ENCODE peak calls at places on chromosomes 3 and 15, in nine cellular contexts. D, P, H, B, I, N, S, J and O are unnamed samples.

GRCh38 chr3:11290743-11291680 is 18.8 kb downstream of the ATG7 start:
- DNase-seq in S (peak), J (no peak), H (no peak), I (no peak), N (peak), P (no peak), B (no peak), D (no peak), O (no peak)

GRCh38 chr3:170614214-170614966 is 28.5 kb upstream of the SLC7A14 start:
- DNase-seq in J (no peak), S (peak), I (no peak), P (peak), N (peak), D (no peak), B (peak), H (no peak), O (peak)

GRCh38 chr3:158347966-158348365 is 223.0 kb upstream of the MLF1 start:
- DNase-seq in B (no peak), H (no peak), J (no peak), N (peak), P (no peak), I (no peak), S (no peak), D (no peak), O (no peak)

GRCh38 chr3:130316164-130316563 is 29.3 kb upstream of the COL6A5 start:
- DNase-seq in H (no peak), B (no peak), D (no peak), N (peak), J (peak), S (peak), I (no peak), P (no peak), O (no peak)

GRCh38 chr3:182490601-182491485 is 302.5 kb upstream of the ATP11B start:
- DNase-seq in B (no peak), N (peak), D (no peak), H (no peak), S (peak), P (peak), I (no peak), J (peak), O (peak)

GRCh38 chr15:52695146-52695545 is 16.0 kb upstream of the ATOSA start:
- DNase-seq in J (no peak), S (no peak), H (no peak), N (no peak), I (no peak), P (no peak), D (no peak), B (no peak), O (no peak)

GRCh38 chr3:110995461-110996226 is 76.0 kb upstream of the NECTIN3 start:
- DNase-seq in J (no peak), S (peak), I (no peak), P (no peak), B (no peak), H (no peak), N (peak), D (no peak), O (no peak)

GRCh38 chr3:141894524-141895176 is 18.2 kb downstream of the ATP1B3 start:
- DNase-seq in S (peak), B (no peak), H (no peak), J (no peak), I (no peak), N (peak), P (no peak), D (no peak), O (peak)

GRCh38 chr3:41574900-41575299 is 375.6 kb downstream of the CTNNB1 start:
- DNase-seq in J (no peak), H (no peak), I (no peak), B (no peak), P (no peak), N (no peak), D (no peak), S (peak), O (no peak)

GRCh38 chr3:118089563-118089962 is 945.1 kb downstream of the IGSF11 start:
- DNase-seq in J (no peak), H (no peak), P (no peak), D (no peak), N (peak), B (no peak), S (peak), I (no peak), O (peak)

GRCh38 chr3:12180218-12180617 is 21.5 kb upstream of the TIMP4 start:
- DNase-seq in N (peak), D (peak), B (peak), J (peak), P (peak), H (no peak), I (peak), S (peak), O (no peak)

GRCh38 chr3:9908286-9908685 is 5.6 kb downstream of the IL17RE start:
- DNase-seq in I (no peak), P (no peak), S (no peak), J (no peak), D (no peak), H (no peak), N (no peak), B (no peak), O (no peak)

GRCh38 chr3:148723591-148723990 is 25.9 kb downstream of the AGTR1 start:
- DNase-seq in S (peak), B (no peak), P (no peak), N (peak), H (no peak), I (no peak), D (no peak), J (no peak), O (no peak)

GRCh38 chr3:16427309-16427965 is 86.1 kb downstream of the RFTN1 start:
- DNase-seq in N (peak), D (no peak), P (no peak), I (no peak), J (no peak), S (peak), B (peak), H (no peak), O (no peak)

GRCh38 chr3:14472471-14473351 is 67.4 kb downstream of the GRIP2 start:
- DNase-seq in B (no peak), I (peak), J (peak), H (no peak), P (no peak), D (no peak), N (peak), S (peak), O (peak)

GRCh38 chr3:114336122-114336697 is 42.4 kb downstream of the TIGIT start:
- DNase-seq in B (no peak), P (no peak), D (no peak), I (no peak), S (peak), N (peak), H (no peak), J (no peak), O (no peak)

GRCh38 chr15:80984856-80985255 is 4.8 kb downstream of the MESD start:
- DNase-seq in N (no peak), I (no peak), B (peak), P (no peak), H (no peak), J (no peak), S (no peak), D (no peak), O (no peak)

GRCh38 chr3:10380906-10381795 is 60.2 kb upstream of the SEC13 start:
- DNase-seq in P (no peak), B (no peak), J (no peak), N (no peak), I (no peak), S (peak), D (no peak), H (no peak), O (no peak)

GRCh38 chr3:98612587-98612986 is 19.2 kb upstream of the CPOX start:
- DNase-seq in I (peak), B (no peak), N (no peak), P (no peak), H (peak), S (no peak), D (no peak), J (no peak), O (no peak)

GRCh38 chr3:48695113-48695753 is 9.5 kb upstream of the NCKIPSD start:
- DNase-seq in N (peak), B (peak), H (no peak), D (peak), J (peak), P (no peak), S (peak), I (no peak), O (peak)

GRCh38 chr3:170228093-170228766 is 6.0 kb downstream of the PRKCI start:
- DNase-seq in J (no peak), P (no peak), N (peak), I (no peak), B (no peak), H (no peak), D (no peak), S (peak), O (peak)

GRCh38 chr3:11810276-11810675 is 36.4 kb downstream of the TAMM41 start:
- DNase-seq in N (peak), P (no peak), D (no peak), B (no peak), H (no peak), S (peak), I (no peak), J (no peak), O (no peak)

GRCh38 chr15:68418611-68419161 is 13.3 kb downstream of the ITGA11 start:
- DNase-seq in S (peak), N (peak), B (peak), J (peak), D (peak), I (no peak), H (no peak), P (no peak), O (no peak)

GRCh38 chr3:46663611-46664135 is 29.8 kb downstream of the ALS2CL start:
- DNase-seq in H (no peak), S (peak), J (peak), B (peak), I (peak), P (no peak), N (peak), D (peak), O (no peak)

GRCh38 chr15:41001524-41001923 is 48.3 kb downstream of the CHAC1 start:
- DNase-seq in P (no peak), H (no peak), I (no peak), J (peak), S (no peak), N (no peak), D (peak), B (no peak), O (no peak)

GRCh38 chr3:110165753-110166152 is 828.4 kb upstream of the DPPA4 start:
- DNase-seq in B (no peak), P (peak), D (no peak), J (no peak), N (no peak), H (no peak), I (no peak), S (no peak), O (no peak)

GRCh38 chr15:65903296-65904073 is 34.2 kb downstream of the RAB11A start:
- DNase-seq in P (no peak), N (peak), S (peak), H (no peak), J (no peak), D (no peak), I (no peak), B (no peak), O (no peak)

GRCh38 chr3:119628390-119628789 is 30.7 kb downstream of the PLA1A start:
- DNase-seq in J (no peak), P (no peak), S (no peak), D (no peak), I (no peak), N (no peak), B (peak), H (no peak), O (no peak)

GRCh38 chr3:171757377-171758034 is 52.8 kb downstream of the PLD1 start:
- DNase-seq in B (no peak), N (no peak), D (no peak), P (no peak), S (no peak), J (no peak), I (no peak), H (no peak), O (no peak)

GRCh38 chr15:48520376-48521155 is 124.9 kb downstream of the FBN1 start:
- DNase-seq in J (no peak), H (peak), I (no peak), S (no peak), N (no peak), D (no peak), B (no peak), P (no peak), O (no peak)

GRCh38 chr3:32996755-32997091 is 45.3 kb downstream of the CCR4 start:
- DNase-seq in N (no peak), D (no peak), H (no peak), I (no peak), B (no peak), P (no peak), J (no peak), S (no peak), O (no peak)

GRCh38 chr3:99505646-99506269 is 132.6 kb upstream of the COL8A1 start:
- DNase-seq in I (peak), S (peak), J (peak), H (no peak), B (peak), P (no peak), N (peak), D (no peak), O (no peak)

GRCh38 chr15:67023517-67024321 is 41.7 kb upstream of the SMAD3 start:
- DNase-seq in J (no peak), H (no peak), I (no peak), S (no peak), B (peak), D (no peak), N (no peak), P (peak), O (no peak)

GRCh38 chr3:118886708-118887107 is 147.9 kb downstream of the IGSF11 start:
- DNase-seq in H (no peak), J (no peak), I (no peak), D (no peak), S (no peak), B (no peak), P (no peak), N (no peak), O (no peak)

GRCh38 chr3:11197471-11197870 is 43.2 kb downstream of the HRH1 start:
- DNase-seq in S (peak), B (no peak), N (peak), J (no peak), P (no peak), D (no peak), H (no peak), I (no peak), O (no peak)

GRCh38 chr15:80182611-80183210 is 29.9 kb downstream of the FAH start:
- DNase-seq in J (no peak), H (no peak), D (no peak), B (no peak), P (no peak), S (peak), I (no peak), N (peak), O (no peak)

GRCh38 chr3:50008931-50009330 is 69.0 kb downstream of the RBM6 start:
- DNase-seq in N (peak), P (no peak), S (peak), H (no peak), I (no peak), B (no peak), J (no peak), D (no peak), O (no peak)

GRCh38 chr3:52742418-52743041 is 28.2 kb downstream of the NEK4 start:
- DNase-seq in J (no peak), S (peak), P (no peak), D (no peak), N (peak), H (no peak), B (no peak), I (no peak), O (peak)

GRCh38 chr15:27487846-27488245 is 516.9 kb downstream of the GABRG3 start:
- DNase-seq in I (no peak), D (no peak), S (no peak), P (no peak), H (no peak), J (no peak), N (no peak), B (no peak), O (no peak)

GRCh38 chr15:27486676-27487290 is 515.8 kb downstream of the GABRG3 start:
- DNase-seq in P (no peak), J (no peak), N (peak), S (no peak), D (no peak), I (no peak), H (no peak), B (no peak), O (no peak)

GRCh38 chr15:27483124-27483523 is 512.1 kb downstream of the GABRG3 start:
- DNase-seq in N (no peak), I (no peak), B (no peak), H (no peak), J (no peak), S (no peak), D (no peak), P (no peak), O (no peak)

GRCh38 chr15:27486036-27486435 is 515.1 kb downstream of the GABRG3 start:
- DNase-seq in N (no peak), D (no peak), S (no peak), P (no peak), J (no peak), I (no peak), H (peak), B (no peak), O (no peak)

GRCh38 chr15:27485265-27485664 is 514.3 kb downstream of the GABRG3 start:
- DNase-seq in J (no peak), H (no peak), B (no peak), D (no peak), S (no peak), I (no peak), P (no peak), N (no peak), O (no peak)
- TF ChIP-seq CTCF in J (no peak), H (peak), B (no peak), D (no peak), S (no peak), I (no peak), P (no peak), N (no peak), O (no peak)

DNA sequence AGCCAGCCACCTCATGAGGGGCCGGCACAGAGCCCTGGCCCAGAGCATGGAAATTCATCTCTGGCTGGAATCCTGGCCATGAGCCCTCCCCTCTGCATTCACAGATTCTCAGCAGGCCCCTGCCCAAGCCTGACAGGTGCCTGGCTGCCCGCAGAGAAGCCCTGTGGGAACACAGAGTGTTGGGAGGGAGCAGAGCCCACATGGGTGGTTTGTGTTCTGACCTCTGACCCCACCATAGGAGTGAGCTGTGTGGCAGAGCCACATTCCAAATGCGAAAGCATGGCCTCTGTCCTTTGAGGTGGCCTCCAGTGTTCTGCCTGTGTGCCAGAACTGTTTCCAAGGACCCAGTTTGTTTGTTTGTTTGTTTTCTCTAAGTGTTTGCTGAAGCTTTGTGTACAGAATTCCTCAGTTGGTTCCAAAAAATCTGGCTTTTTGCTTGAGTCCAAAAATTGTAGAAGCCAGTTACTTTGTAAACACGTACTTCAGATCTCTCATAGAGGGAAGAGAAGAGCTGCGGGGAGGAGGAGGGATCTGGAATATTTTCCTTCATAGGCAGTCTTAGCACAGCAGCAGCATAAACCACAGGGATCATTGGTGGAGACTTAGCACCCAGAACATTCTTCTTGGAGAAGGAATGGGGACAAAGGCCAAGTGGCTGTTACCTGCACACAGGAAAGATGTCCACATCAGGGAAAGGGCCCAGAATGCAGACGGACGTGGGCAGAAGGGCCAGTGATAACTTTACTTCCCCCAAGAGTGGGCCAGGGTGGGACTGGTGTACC is 36.0 kb downstream of the GRAMD2A start:
- DNase-seq in H (no peak), S (no peak), I (peak), D (peak), P (no peak), J (no peak), B (no peak), N (no peak), O (no peak)
- H3K27ac ChIP-seq in H (no peak), S (no peak), I (peak), D (no peak), P (no peak), J (no peak), B (no peak), N (no peak), O (no peak)

GRCh38 chr3:127175272-127175671 is 17.7 kb upstream of the PRR23E start:
- DNase-seq in S (no peak), P (no peak), H (no peak), D (no peak), I (no peak), B (no peak), J (no peak), N (no peak), O (no peak)

GRCh38 chr3:127173516-127174166 is 19.3 kb upstream of the PRR23E start:
- DNase-seq in P (no peak), S (no peak), I (no peak), D (no peak), J (no peak), N (no peak), H (no peak), B (no peak), O (no peak)

GRCh38 chr3:127174715-127175140 is 18.2 kb upstream of the PRR23E start:
- DNase-seq in S (no peak), I (no peak), H (peak), N (no peak), P (no peak), J (peak), D (no peak), B (no peak), O (no peak)

GRCh38 chr3:127174284-127174683 is 18.6 kb upstream of the PRR23E start:
- DNase-seq in D (no peak), I (no peak), B (no peak), N (no peak), H (no peak), S (no peak), P (peak), J (no peak), O (no peak)

DNA sequence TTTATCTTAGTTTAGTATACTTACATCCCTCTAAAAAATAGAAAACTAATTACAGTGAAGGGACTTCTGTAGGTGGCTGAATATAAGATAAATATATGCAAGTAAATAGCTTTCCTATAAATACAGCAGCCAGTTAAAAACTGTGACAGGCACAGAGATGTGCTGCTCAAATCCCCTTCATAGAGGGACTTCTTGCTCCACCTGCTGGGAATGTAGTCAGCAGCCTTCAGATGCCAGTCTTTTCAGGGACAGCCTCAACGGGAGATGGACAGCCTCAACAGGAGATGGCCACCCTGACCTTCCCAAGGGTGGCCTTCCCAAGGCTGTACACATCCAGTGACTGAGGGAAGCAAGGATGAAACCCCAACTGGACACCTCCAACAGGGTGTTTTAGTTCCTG is 15.7 kb upstream of the PRR23E start:
- DNase-seq in I (no peak), H (peak), D (peak), P (no peak), N (no peak), B (no peak), S (no peak), J (peak), O (no peak)
- TF ChIP-seq CTCF in I (no peak), H (peak), D (peak), P (no peak), N (no peak), B (peak), S (no peak), J (no peak), O (no peak)

DNA sequence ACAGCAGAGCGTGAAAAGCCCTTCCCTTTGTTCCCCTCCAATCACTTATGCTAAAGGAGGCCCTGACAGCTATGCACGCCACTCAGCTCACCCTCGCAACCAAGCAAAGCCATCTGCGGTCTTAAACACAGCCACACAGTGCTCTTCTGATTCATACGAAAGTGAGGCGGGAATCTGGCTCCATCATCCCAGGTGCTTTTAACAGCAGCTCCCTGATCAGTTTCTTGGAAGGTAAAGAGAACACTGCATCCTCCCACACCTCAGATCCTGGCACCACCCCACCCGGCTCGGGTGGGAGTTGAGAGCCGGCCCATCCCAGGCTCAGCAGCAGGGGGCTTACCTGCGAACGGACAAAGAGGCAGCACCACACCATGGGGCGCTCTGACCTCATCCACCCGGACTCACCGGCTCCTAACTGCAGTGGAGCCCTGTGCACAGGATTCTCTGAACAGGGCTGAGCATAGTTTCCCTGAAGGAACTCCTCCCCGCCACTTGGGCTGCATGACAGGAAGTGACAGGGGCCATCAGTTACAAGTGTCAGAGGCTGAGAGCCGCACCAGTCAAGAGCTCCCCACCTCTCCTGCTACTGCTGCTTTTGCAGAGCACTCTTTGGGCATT is 114.3 kb upstream of the ARHGEF3 start:
- DNase-seq in H (no peak), J (no peak), D (peak), P (no peak), B (peak), S (no peak), I (peak), N (no peak), O (no peak)
- H3K27ac ChIP-seq in H (no peak), J (peak), D (peak), P (no peak), B (no peak), S (no peak), I (peak), N (no peak), O (no peak)

GRCh38 chr3:142904639-142905441 is 16.0 kb upstream of the PCOLCE2 start:
- DNase-seq in N (peak), I (no peak), S (peak), B (no peak), D (peak), H (peak), J (peak), P (no peak), O (peak)
- TF ChIP-seq CTCF in N (no peak), I (no peak), S (no peak), B (no peak), D (no peak), H (peak), J (no peak), P (no peak), O (no peak)